ENCODE peak calls at places on chromosomes 5 and 9, in four cellular contexts. U is mammary epithelial cell, A is A549, C is heart right ventricle. X is an unnamed sample.

GRCh38 chr9:1434082-1434481 is 383.9 kb downstream of the DMRT2 start:
- DNase-seq in U (no peak), A (no peak), C (no peak), X (no peak)

GRCh38 chr9:129962889-129963703 is 79.9 kb downstream of the FNBP1 start:
- DNase-seq in U (peak), A (no peak), C (no peak), X (peak)

GRCh38 chr9:91954841-91955471 is 4.9 kb upstream of the ROR2 start:
- DNase-seq in U (peak), A (peak), C (no peak), X (peak)

GRCh38 chr5:143471041-143471509 is 67.6 kb upstream of the NR3C1 start:
- DNase-seq in U (peak), A (peak), C (no peak), X (no peak)

GRCh38 chr5:172110921-172111873 is 76.8 kb downstream of the STK10 start:
- DNase-seq in U (peak), A (no peak), C (no peak), X (no peak)

GRCh38 chr9:78073722-78074121 is 42.1 kb upstream of the GNAQ start:
- DNase-seq in U (peak), A (no peak), C (no peak), X (no peak)

GRCh38 chr5:90475436-90475980 is 844 bp downstream of the POLR3G start:
- DNase-seq in U (no peak), A (no peak), C (no peak), X (no peak)

GRCh38 chr9:98080346-98080745 is 23.8 kb downstream of the NANS start:
- DNase-seq in U (no peak), A (no peak), C (no peak), X (no peak)

GRCh38 chr9:38016375-38017120 is 52.5 kb downstream of the SHB start:
- DNase-seq in U (peak), A (peak), C (no peak), X (no peak)

GRCh38 chr5:132526290-132526973 is 16.9 kb downstream of the IL5 start:
- DNase-seq in U (peak), A (peak), C (peak), X (peak)

GRCh38 chr9:84271004-84271886 is 69.3 kb downstream of the SLC28A3 start:
- DNase-seq in U (no peak), A (no peak), C (peak), X (peak)

GRCh38 chr9:14313951-14314423 is at the start of gene NFIB:
- DNase-seq in U (peak), A (peak), C (peak), X (peak)

GRCh38 chr5:61000887-61001286 is 55.9 kb downstream of the NDUFAF2 start:
- DNase-seq in U (no peak), A (no peak), C (no peak), X (no peak)

GRCh38 chr5:68054625-68055024 is 160.9 kb upstream of the PIK3R1 start:
- DNase-seq in U (no peak), A (no peak), C (no peak), X (no peak)

GRCh38 chr5:52725065-52725746 is 62.5 kb upstream of the ITGA1 start:
- DNase-seq in U (peak), A (no peak), C (no peak), X (no peak)

GRCh38 chr5:154157483-154158378 is 32.8 kb upstream of the GALNT10 start:
- DNase-seq in U (no peak), A (no peak), C (no peak), X (no peak)

GRCh38 chr9:74777136-74777879 is 110.4 kb downstream of the TRPM6 start:
- DNase-seq in U (peak), A (peak), C (peak), X (peak)

GRCh38 chr5:33936004-33936380 is 194 bp upstream of the RXFP3 start:
- DNase-seq in U (peak), A (peak), C (peak), X (peak)

GRCh38 chr9:128276574-128277270 is 646 bp downstream of the SWI5 start:
- DNase-seq in U (peak), A (no peak), C (peak), X (peak)

GRCh38 chr5:36944607-36945225 is 68.1 kb downstream of the NIPBL start:
- DNase-seq in U (peak), A (peak), C (no peak), X (no peak)

GRCh38 chr9:121823451-121824169 is 172.2 kb downstream of the DAB2IP start:
- DNase-seq in U (no peak), A (no peak), C (no peak), X (no peak)

GRCh38 chr5:76669245-76669644 is 46.0 kb upstream of the F2RL2 start:
- DNase-seq in U (peak), A (no peak), C (no peak), X (no peak)

GRCh38 chr5:139696894-139697658 is 48.9 kb downstream of the CXXC5 start:
- DNase-seq in U (peak), A (peak), C (peak), X (peak)

GRCh38 chr9:137757613-137758029 is 120.0 kb upstream of the CACNA1B start:
- DNase-seq in U (peak), A (peak), C (no peak), X (no peak)

GRCh38 chr5:53560506-53561191 is at the start of gene NDUFS4:
- DNase-seq in U (peak), A (peak), C (peak), X (peak)

DNA sequence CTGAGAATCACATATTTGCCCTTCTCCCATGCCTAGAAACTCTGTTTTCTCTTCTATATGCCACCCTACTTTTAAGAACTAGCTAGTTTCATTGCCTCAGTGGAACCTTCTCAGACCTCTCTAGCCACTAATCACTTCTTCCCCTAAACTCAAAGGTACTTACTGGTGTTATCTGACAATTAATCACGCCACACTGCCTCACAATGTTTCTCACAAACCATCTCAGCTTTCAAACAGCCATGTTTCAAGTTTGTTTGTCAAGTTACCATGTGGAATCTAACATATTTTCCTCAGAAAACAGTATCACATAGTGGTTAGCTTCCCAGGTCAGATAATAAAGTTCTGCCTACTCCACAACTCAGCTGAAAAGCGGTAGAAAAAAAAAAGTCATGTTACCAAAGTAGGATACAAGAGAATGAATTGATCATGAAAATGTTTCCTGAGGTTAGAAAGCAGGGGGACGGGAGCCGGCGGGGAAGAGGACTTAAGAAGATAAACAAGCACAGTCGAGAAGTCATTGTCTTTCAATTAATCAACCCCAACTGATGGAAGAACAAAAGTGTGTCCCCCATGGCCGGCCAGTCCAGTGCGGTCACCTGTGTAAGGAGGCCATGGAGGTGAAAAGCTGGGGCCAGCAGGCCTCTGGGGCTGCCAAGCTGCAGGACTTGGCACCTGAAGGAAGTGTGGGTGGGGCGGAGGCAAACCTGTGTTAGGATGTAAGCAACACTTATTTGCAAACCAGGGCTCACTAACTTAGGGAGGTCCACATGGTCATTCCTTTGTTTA is 223.1 kb upstream of the TBCA start:
- DNase-seq in U (no peak), A (no peak), C (no peak), X (no peak)
- H3K4me3 ChIP-seq in U (no peak), A (no peak), C (no peak), X (no peak)

DNA sequence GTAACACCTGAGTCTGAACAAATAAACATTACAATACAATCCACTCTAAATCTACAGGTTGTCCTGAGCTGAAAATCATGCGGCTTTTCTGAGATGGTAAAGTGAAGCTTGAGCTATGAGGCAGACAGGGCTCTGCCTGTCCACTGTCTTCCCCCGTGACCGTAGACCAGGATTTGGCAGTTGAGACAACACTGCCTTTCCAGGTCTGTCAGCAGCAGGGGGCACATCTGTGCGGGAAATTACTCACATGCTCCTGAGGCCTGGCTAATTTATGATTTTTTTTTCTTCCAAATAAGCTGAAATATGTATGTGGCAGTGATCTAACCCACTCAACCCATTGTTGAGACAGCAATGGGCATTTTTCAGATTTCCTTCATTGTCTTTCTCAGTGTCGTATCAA is 307.9 kb downstream of the FBXL7 start:
- DNase-seq in U (no peak), A (no peak), C (no peak), X (no peak)
- TF ChIP-seq CTCF in U (no peak), A (no peak), C (peak), X (no peak)

DNA sequence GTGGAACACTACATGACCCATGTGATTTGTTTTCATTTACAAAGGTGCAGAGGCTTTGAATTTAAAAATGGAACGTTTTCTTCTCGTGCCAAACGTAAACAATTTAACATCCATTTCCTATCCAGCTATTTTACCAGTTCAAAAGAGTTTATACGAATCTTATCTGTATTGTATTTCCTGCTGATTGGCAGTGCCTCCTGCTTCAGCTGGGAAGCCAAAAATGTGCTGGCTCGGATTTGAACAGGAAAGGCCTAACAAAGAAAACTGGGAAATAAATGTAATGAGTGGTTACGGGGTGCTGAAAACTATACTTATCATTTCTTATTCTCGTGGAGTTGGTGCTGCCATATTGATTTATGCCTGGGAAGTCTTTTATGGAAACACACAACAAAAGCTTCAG is 507.5 kb downstream of the RASEF start:
- DNase-seq in U (no peak), A (no peak), C (no peak), X (no peak)
- H3K27ac ChIP-seq in U (no peak), A (no peak), C (no peak), X (no peak)

GRCh38 chr9:93130861-93131481 is 3.1 kb downstream of the NINJ1 start:
- DNase-seq in U (no peak), A (no peak), C (peak), X (no peak)

GRCh38 chr9:93129691-93130500 is 4.2 kb downstream of the NINJ1 start:
- DNase-seq in U (no peak), A (no peak), C (peak), X (peak)

GRCh38 chr9:93132946-93133640 is 958 bp downstream of the NINJ1 start:
- DNase-seq in U (peak), A (no peak), C (no peak), X (peak)

GRCh38 chr9:93132287-93132927 is 1.6 kb downstream of the NINJ1 start:
- DNase-seq in U (peak), A (peak), C (peak), X (peak)

GRCh38 chr9:93131599-93132286 is 2.3 kb downstream of the NINJ1 start:
- DNase-seq in U (no peak), A (no peak), C (no peak), X (no peak)
- H3K4me3 ChIP-seq in U (peak), A (peak), C (no peak), X (no peak)

GRCh38 chr5:180787025-180787424 is 15.6 kb downstream of the MGAT1 start:
- DNase-seq in U (no peak), A (no peak), C (no peak), X (no peak)
- TF ChIP-seq CTCF in U (no peak), A (no peak), C (no peak), X (no peak)

DNA sequence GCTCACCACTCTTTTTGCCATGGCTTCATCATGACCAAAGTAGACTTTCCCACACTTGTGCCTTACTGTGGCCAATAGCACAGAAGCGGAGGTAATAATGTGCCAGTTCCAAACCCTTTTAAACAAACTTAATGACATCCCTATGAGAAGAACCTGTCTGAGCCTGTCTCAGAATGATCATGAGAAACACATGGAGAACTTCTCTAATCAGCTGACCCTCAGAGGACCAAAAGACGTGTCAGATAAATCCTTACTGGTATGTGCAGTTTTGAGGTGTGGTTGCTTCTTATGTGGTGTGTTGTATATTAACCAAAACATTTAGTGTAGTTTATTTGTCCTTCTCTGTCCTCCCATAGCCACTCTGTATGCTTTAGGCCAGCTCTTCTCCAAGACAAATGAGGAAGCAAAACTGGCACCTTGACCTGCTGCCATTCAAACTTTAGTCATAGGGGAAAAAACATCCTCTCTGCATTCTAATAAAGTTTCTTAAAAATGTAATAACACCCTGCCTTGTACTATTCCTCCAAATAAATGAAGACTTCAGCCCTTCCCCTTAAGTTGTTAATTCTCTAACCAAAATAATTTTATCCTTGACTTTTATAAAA is 168.9 kb downstream of the MUSK start:
- DNase-seq in U (no peak), A (no peak), C (no peak), X (no peak)
- H3K27ac ChIP-seq in U (no peak), A (no peak), C (no peak), X (no peak)

GRCh38 chr5:123496892-123497291 is 15.1 kb upstream of the CSNK1G3 start:
- DNase-seq in U (peak), A (no peak), C (no peak), X (no peak)
- H3K4me3 ChIP-seq in U (no peak), A (no peak), C (no peak), X (no peak)

X was measured in ovary.